ENCODE peak calls at places on chromosomes 5 and 9, in eight cellular contexts. T is endothelial cell, R is left cardiac atrium, I is K562, Z is GM23248, P is aorta, C is SHP77 treated with DMSO at 0.1 percent for 48 hours, D is breast epithelium. L is an unnamed sample.

GRCh38 chr9:81861644-81862043 is 66.6 kb upstream of the SPATA31D4 start:
- DNase-seq in I (no peak), C (no peak), P (no peak), T (no peak), R (no peak), D (no peak), Z (peak), L (peak)

GRCh38 chr5:139273572-139274264 is 19.8 kb upstream of the MATR3 start:
- DNase-seq in T (peak), I (peak), R (peak), P (peak), C (peak), Z (peak), D (peak), L (peak)

GRCh38 chr9:92406506-92406905 is 2.1 kb upstream of the OGN start:
- DNase-seq in Z (no peak), P (no peak), I (peak), R (peak), C (no peak), T (no peak), D (no peak), L (no peak)

GRCh38 chr9:8857330-8858249 is 1058.0 kb upstream of the DMAC1 start:
- DNase-seq in I (no peak), P (peak), Z (peak), T (peak), D (no peak), C (no peak), R (peak), L (no peak)

GRCh38 chr5:172775326-172776234 is 4.6 kb upstream of the DUSP1 start:
- DNase-seq in T (no peak), D (peak), C (no peak), Z (peak), I (no peak), P (no peak), R (peak), L (peak)

GRCh38 chr9:15400281-15400941 is 22.3 kb upstream of the SNAPC3 start:
- DNase-seq in D (no peak), T (no peak), R (no peak), I (no peak), C (no peak), Z (no peak), P (no peak), L (no peak)

GRCh38 chr9:114410910-114411309 is 23.1 kb upstream of the AKNA start:
- DNase-seq in T (no peak), R (no peak), P (no peak), I (no peak), Z (no peak), C (no peak), D (no peak), L (no peak)

GRCh38 chr5:135569755-135570452 is 8.9 kb downstream of the CXCL14 start:
- DNase-seq in I (peak), D (no peak), C (no peak), P (no peak), Z (peak), T (peak), R (no peak), L (peak)

GRCh38 chr9:21030389-21031035 is 928 bp downstream of the HACD4 start:
- DNase-seq in R (no peak), T (no peak), I (no peak), C (no peak), P (no peak), Z (peak), D (no peak), L (peak)

GRCh38 chr5:160199410-160199911 is 29.8 kb upstream of the FABP6 start:
- DNase-seq in D (peak), R (peak), T (peak), I (peak), Z (peak), C (peak), P (peak), L (peak)

GRCh38 chr9:126612329-126612812 is 1.4 kb upstream of the LMX1B start:
- DNase-seq in C (no peak), R (no peak), T (no peak), P (peak), D (no peak), I (no peak), Z (no peak), L (no peak)

GRCh38 chr9:36625006-36625600 is 52.4 kb downstream of the MELK start:
- DNase-seq in I (no peak), T (no peak), P (peak), C (no peak), R (peak), D (no peak), Z (peak), L (peak)